ENCODE peak calls at places on chromosome 3, in four cellular contexts. One of them, this sample, is unnamed.

GRCh38 chr3:106204160-106204868 is 335.5 kb upstream of the CBLB start:
- DNase-seq in A549: no peak
- DNase-seq in psoas muscle: no peak
- DNase-seq in thoracic aorta: no peak
- DNase-seq in this sample: no peak

GRCh38 chr3:122493296-122493695 is 21.4 kb downstream of the KPNA1 start:
- DNase-seq in A549: no peak
- DNase-seq in psoas muscle: no peak
- DNase-seq in thoracic aorta: no peak
- DNase-seq in this sample: no peak

GRCh38 chr3:44913868-44914468 is 39.6 kb downstream of the TGM4 start:
- DNase-seq in A549: peak
- DNase-seq in psoas muscle: peak
- DNase-seq in thoracic aorta: no peak
- DNase-seq in this sample: peak

GRCh38 chr3:194205675-194206133 is 69.8 kb downstream of the HES1 start:
- DNase-seq in A549: no peak
- DNase-seq in psoas muscle: no peak
- DNase-seq in thoracic aorta: no peak
- DNase-seq in this sample: no peak

GRCh38 chr3:150077107-150077506 is 106.4 kb upstream of the PFN2 start:
- DNase-seq in A549: no peak
- DNase-seq in psoas muscle: no peak
- DNase-seq in thoracic aorta: no peak
- DNase-seq in this sample: no peak

GRCh38 chr3:115245899-115246298 is 98.8 kb upstream of the ZBTB20 start:
- DNase-seq in A549: no peak
- DNase-seq in psoas muscle: no peak
- DNase-seq in thoracic aorta: no peak
- DNase-seq in this sample: no peak

GRCh38 chr3:25114532-25114931 is 313.5 kb upstream of the RARB start:
- DNase-seq in A549: no peak
- DNase-seq in psoas muscle: no peak
- DNase-seq in thoracic aorta: no peak
- DNase-seq in this sample: no peak

GRCh38 chr3:128908951-128909350 is 29.5 kb downstream of the ACAD9 start:
- DNase-seq in A549: no peak
- DNase-seq in psoas muscle: no peak
- DNase-seq in thoracic aorta: no peak
- DNase-seq in this sample: no peak

GRCh38 chr3:159458010-159458409 is 530.6 kb upstream of the IL12A start:
- DNase-seq in A549: no peak
- DNase-seq in psoas muscle: no peak
- DNase-seq in thoracic aorta: no peak
- DNase-seq in this sample: peak

GRCh38 chr3:71478568-71478967 is 105.0 kb downstream of the FOXP1 start:
- DNase-seq in A549: no peak
- DNase-seq in psoas muscle: no peak
- DNase-seq in thoracic aorta: no peak
- DNase-seq in this sample: no peak

GRCh38 chr3:194537732-194538247 is 51.0 kb upstream of the ATP13A3 start:
- DNase-seq in A549: no peak
- DNase-seq in psoas muscle: no peak
- DNase-seq in thoracic aorta: no peak
- DNase-seq in this sample: no peak

GRCh38 chr3:110743984-110744383 is 327.6 kb upstream of the NECTIN3 start:
- DNase-seq in A549: no peak
- DNase-seq in psoas muscle: no peak
- DNase-seq in thoracic aorta: no peak
- DNase-seq in this sample: no peak
- H3K4me3 ChIP-seq in A549: no peak
- H3K4me3 ChIP-seq in psoas muscle: no peak
- H3K4me3 ChIP-seq in thoracic aorta: no peak
- H3K4me3 ChIP-seq in this sample: no peak

GRCh38 chr3:29284578-29284977 is 3.7 kb downstream of the RBMS3 start:
- DNase-seq in A549: no peak
- DNase-seq in psoas muscle: no peak
- DNase-seq in thoracic aorta: no peak
- DNase-seq in this sample: no peak
- H3K27ac ChIP-seq in A549: peak
- H3K27ac ChIP-seq in psoas muscle: peak
- H3K27ac ChIP-seq in thoracic aorta: peak
- H3K27ac ChIP-seq in this sample: no peak

DNA sequence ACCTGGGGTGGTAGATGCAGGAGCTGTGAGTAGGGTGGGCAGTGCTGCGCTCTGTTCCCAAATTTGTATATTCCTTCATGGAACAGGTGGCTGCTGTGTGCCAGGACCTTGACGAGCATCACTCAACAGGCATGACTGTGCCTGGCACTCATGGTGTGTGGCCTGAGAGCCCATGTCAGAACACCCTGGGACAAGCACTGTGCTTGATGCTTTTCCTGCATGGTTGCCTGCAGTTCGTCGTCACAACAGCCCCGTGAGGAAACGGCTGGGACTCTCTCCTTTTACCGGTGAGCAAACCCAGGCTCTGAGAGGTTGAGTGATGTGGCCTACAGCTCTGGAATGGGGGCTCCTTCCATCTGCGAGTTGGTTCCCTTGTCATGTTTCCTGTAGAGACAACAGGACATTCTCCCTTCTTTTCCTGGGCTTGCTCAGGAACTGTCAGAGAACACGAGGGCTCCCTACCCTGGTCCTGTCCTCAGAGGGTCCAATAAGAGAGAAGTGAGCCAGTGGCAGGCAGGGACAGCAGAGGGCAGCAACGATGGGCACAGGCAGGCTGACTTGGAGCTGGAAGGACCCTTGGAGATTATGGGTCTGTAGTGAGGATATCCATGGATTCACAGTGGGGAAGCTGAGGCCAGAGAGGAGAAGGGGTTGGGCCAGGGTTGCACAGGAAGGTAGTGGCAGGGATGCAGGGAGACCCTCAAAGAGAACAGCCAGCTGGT is 37.4 kb downstream of the PRKCD start:
- DNase-seq in A549: no peak
- DNase-seq in psoas muscle: no peak
- DNase-seq in thoracic aorta: no peak
- DNase-seq in this sample: no peak
- TF ChIP-seq CTCF in A549: no peak
- TF ChIP-seq CTCF in psoas muscle: no peak
- TF ChIP-seq CTCF in thoracic aorta: no peak
- TF ChIP-seq CTCF in this sample: no peak

GRCh38 chr3:101512521-101513418 is at the start of gene SENP7:
- DNase-seq in A549: peak
- DNase-seq in psoas muscle: peak
- DNase-seq in thoracic aorta: peak
- DNase-seq in this sample: peak
- H3K4me3 ChIP-seq in A549: peak
- H3K4me3 ChIP-seq in psoas muscle: peak
- H3K4me3 ChIP-seq in thoracic aorta: peak
- H3K4me3 ChIP-seq in this sample: peak

DNA sequence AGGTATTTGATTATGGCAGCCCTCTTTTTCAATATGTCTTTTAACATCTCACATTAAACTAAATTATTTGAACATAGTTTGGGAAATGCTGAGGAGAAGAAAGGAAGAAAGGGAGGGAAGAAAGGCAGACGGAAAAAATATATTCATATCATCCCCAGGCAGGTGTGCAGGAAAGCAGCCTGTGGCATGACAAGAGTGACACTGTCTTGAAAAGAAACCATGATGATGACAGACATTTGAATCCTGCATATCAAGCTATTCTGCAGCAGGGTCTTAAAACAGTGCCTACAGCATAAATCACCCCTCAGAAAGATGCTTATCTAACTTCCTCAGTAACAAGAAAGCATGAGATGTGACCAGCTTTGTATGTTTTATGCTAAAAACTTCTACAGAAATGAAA is 144.5 kb upstream of the GRM7 start:
- DNase-seq in A549: no peak
- DNase-seq in psoas muscle: no peak
- DNase-seq in thoracic aorta: no peak
- DNase-seq in this sample: no peak
- H3K27ac ChIP-seq in A549: no peak
- H3K27ac ChIP-seq in psoas muscle: no peak
- H3K27ac ChIP-seq in thoracic aorta: no peak
- H3K27ac ChIP-seq in this sample: no peak

GRCh38 chr3:11137627-11137959 is 16.7 kb upstream of the HRH1 start:
- DNase-seq in A549: no peak
- DNase-seq in psoas muscle: no peak
- DNase-seq in thoracic aorta: no peak
- DNase-seq in this sample: no peak

GRCh38 chr3:11138371-11138770 is 15.9 kb upstream of the HRH1 start:
- DNase-seq in A549: no peak
- DNase-seq in psoas muscle: no peak
- DNase-seq in thoracic aorta: no peak
- DNase-seq in this sample: no peak

GRCh38 chr3:11140713-11141104 is 13.6 kb upstream of the HRH1 start:
- DNase-seq in A549: no peak
- DNase-seq in psoas muscle: no peak
- DNase-seq in thoracic aorta: no peak
- DNase-seq in this sample: no peak

GRCh38 chr3:11136871-11137626 is 17.2 kb upstream of the HRH1 start:
- DNase-seq in A549: peak
- DNase-seq in psoas muscle: peak
- DNase-seq in thoracic aorta: peak
- DNase-seq in this sample: peak

GRCh38 chr3:11140054-11140712 is 14.1 kb upstream of the HRH1 start:
- DNase-seq in A549: no peak
- DNase-seq in psoas muscle: no peak
- DNase-seq in thoracic aorta: peak
- DNase-seq in this sample: no peak
- TF ChIP-seq CTCF in A549: no peak
- TF ChIP-seq CTCF in psoas muscle: no peak
- TF ChIP-seq CTCF in thoracic aorta: no peak
- TF ChIP-seq CTCF in this sample: no peak

DNA sequence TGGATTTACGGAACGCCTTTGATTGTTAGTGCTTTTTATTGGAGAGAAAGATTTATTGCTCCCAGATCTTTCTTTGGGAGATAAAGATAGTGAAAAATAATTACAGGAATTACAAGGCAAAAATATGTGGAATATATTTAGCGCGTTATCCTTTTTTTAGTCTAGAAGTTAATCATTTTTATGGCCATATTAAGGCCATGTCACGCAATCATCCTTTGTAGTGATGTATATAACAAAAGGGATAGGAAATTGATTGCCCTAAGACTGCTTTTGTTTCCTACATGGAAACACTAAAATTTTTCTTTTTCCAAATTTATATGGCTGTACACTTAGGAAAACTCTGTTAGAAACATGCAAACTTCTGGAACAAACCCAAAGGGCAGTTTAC is 1.5 kb downstream of the TRPC1 start:
- DNase-seq in A549: no peak
- DNase-seq in psoas muscle: no peak
- DNase-seq in thoracic aorta: no peak
- DNase-seq in this sample: no peak
- H3K4me3 ChIP-seq in A549: peak
- H3K4me3 ChIP-seq in psoas muscle: peak
- H3K4me3 ChIP-seq in thoracic aorta: peak
- H3K4me3 ChIP-seq in this sample: peak

This sample was measured in AG04450.